ENCODE peak calls at places on chromosomes 6 and 20, in five cellular contexts. A, Z, Y, J and M are unnamed samples.

GRCh38 chr20:49579195-49579594 is 11.3 kb upstream of the PTGIS start:
- DNase-seq in Y (no peak), Z (no peak), J (no peak), A (no peak), M (no peak)

GRCh38 chr6:473759-474453 is 82.4 kb downstream of the IRF4 start:
- DNase-seq in J (no peak), Z (no peak), A (no peak), Y (no peak), M (no peak)

GRCh38 chr6:113147544-113147943 is 709.6 kb upstream of the MARCKS start:
- DNase-seq in A (no peak), J (no peak), Z (no peak), Y (no peak), M (no peak)

GRCh38 chr20:62356948-62357667 is 10.0 kb downstream of the LAMA5 start:
- DNase-seq in A (no peak), Y (no peak), Z (no peak), J (peak), M (no peak)

GRCh38 chr20:40816039-40816352 is 127.0 kb upstream of the MAFB start:
- DNase-seq in J (no peak), Y (no peak), A (no peak), Z (no peak), M (no peak)

GRCh38 chr6:44430322-44430721 is 42.8 kb downstream of the CDC5L start:
- DNase-seq in J (no peak), Y (no peak), A (no peak), Z (no peak), M (no peak)

GRCh38 chr6:132887204-132887603 is 72.8 kb downstream of the RPS12 start:
- DNase-seq in J (no peak), A (no peak), Y (no peak), Z (no peak), M (no peak)

GRCh38 chr20:53914091-53914860 is 156.1 kb downstream of the BCAS1 start:
- DNase-seq in J (no peak), Z (no peak), Y (no peak), A (no peak), M (no peak)

GRCh38 chr6:35955071-35955470 is 34.2 kb upstream of the SRPK1 start:
- DNase-seq in J (no peak), Y (no peak), A (no peak), Z (no peak), M (no peak)

GRCh38 chr20:60238992-60239655 is 280.9 kb downstream of the CDH26 start:
- DNase-seq in Y (no peak), Z (no peak), J (no peak), A (no peak), M (no peak)
- TF ChIP-seq SRF in Y (no peak), Z (no peak), J (no peak), A (no peak), M (no peak)

DNA sequence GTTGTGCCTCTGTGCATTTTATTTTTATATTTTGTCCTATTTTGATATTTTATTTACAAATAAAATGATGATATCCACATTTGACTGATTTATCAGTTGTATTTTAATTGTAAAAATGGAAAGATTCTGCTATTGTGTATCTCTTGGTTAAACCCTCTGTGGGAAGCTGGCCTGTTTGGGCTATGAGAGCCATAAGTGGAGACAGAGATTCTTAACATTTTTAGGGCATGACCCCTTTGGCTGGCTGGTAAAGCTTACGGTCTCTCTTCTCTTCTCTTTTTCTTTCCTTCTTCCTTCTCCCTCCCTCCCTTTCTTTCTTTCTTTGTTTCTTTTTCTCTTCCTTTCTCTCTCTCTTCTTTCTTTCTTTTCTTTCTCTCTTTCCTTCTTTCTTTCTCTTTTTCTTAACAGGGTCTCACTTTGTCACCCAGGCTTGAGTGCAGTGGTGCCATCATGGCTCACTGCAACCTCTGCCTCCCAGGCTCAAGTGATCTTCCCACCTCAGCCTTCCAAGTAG is 172.3 kb upstream of the CDYL start:
- DNase-seq in J (no peak), Y (no peak), A (no peak), Z (no peak), M (no peak)
- TF ChIP-seq SRF in J (no peak), Y (no peak), A (no peak), Z (no peak), M (no peak)

GRCh38 chr6:156438519-156438918 is 338.7 kb upstream of the ARID1B start:
- DNase-seq in Z (no peak), A (no peak), Y (no peak), J (no peak), M (no peak)
- TF ChIP-seq SRF in Z (no peak), A (no peak), Y (no peak), J (no peak), M (no peak)

DNA sequence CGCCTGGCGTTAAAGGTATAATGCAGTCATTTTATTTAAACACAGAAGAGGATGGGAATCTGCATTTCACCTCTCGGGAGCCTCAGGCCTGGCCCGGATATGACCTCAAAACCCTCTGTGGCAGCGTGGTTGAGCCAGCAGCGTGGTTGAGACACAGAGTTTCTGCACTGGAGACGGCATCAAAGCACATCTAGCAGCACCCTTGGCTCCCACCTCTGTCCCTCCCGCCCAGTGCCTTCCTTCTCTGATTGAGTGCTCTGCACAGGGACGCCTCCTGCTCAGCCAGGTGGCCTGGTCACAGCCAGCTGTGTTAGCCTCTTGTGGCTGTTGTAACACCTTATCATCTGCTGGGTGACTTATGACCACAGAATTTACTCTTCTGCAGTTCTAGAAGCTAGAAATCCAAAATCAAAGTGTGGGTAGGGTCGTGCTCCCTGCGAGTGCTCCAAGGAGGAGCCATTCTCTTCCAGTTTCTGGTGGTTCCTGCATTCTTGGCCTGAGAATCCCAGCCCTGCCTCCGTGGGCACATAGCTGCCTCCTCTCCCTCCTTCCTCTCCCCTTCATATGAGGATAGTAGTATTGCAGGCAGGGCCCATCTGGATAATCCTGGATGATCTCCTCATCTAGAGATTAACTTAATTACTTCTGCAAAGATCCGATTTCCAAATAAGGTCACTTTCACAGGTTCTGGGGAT is 156.7 kb downstream of the SYCP2 start:
- DNase-seq in J (no peak), A (no peak), Z (no peak), Y (no peak), M (no peak)
- TF ChIP-seq SRF in J (no peak), A (no peak), Z (no peak), Y (no peak), M (no peak)

DNA sequence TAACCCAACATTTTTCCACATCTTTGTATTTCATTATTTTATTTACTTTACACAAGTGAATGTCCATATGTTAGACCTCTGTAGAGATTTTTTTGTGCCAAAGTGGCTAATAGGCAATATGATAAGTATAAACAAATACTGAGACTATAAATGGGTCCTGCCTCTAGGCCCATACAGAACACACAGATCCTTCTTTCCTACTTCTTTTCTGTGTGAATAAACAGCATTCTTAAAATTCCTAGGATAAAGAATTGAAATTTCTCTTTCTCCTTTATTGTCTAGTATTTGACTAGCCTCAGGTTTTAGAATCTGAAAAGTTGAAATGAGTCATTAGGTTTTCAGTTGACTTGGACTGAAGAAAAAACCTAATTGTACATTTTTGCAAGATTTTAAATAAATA is 46.3 kb upstream of the HS3ST5 start:
- DNase-seq in A (no peak), J (no peak), Y (no peak), Z (no peak), M (no peak)
- TF ChIP-seq SRF in A (no peak), J (no peak), Y (no peak), Z (no peak), M (no peak)

GRCh38 chr6:69985180-69985579 is 118.8 kb downstream of the COL19A1 start:
- DNase-seq in Y (no peak), A (no peak), J (no peak), Z (no peak), M (no peak)
- TF ChIP-seq SRF in Y (no peak), A (no peak), J (no peak), Z (no peak), M (no peak)

GRCh38 chr6:76682842-76683241 is 610.4 kb upstream of the IMPG1 start:
- DNase-seq in A (peak), J (no peak), Z (no peak), Y (no peak), M (peak)

GRCh38 chr6:76681781-76682180 is 609.3 kb upstream of the IMPG1 start:
- DNase-seq in Z (no peak), J (no peak), A (no peak), Y (no peak), M (no peak)

GRCh38 chr6:76683985-76684384 is 611.5 kb upstream of the IMPG1 start:
- DNase-seq in J (no peak), A (no peak), Y (no peak), Z (no peak), M (no peak)

DNA sequence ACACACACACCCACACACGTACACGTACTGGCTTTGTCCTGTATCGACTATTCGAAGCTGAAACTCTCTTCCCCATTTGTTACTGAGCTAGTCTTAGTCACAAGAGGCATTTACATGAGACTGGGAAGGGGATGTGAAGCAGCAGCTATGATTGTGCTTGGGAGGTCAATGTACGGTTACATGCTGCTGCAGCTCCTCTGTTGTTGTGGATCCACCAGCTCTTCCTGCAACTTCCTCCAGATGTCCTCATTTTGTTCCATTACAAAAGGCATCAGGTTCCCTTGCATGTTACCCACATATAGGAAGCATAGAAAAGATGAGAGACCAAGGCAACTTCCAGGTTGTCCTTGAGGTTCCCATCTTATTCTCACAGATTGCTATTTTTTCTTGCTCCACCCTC is 612.4 kb upstream of the IMPG1 start:
- DNase-seq in J (no peak), A (peak), Z (no peak), Y (peak), M (no peak)
- TF ChIP-seq SRF in J (no peak), A (no peak), Z (no peak), Y (no peak), M (no peak)

DNA sequence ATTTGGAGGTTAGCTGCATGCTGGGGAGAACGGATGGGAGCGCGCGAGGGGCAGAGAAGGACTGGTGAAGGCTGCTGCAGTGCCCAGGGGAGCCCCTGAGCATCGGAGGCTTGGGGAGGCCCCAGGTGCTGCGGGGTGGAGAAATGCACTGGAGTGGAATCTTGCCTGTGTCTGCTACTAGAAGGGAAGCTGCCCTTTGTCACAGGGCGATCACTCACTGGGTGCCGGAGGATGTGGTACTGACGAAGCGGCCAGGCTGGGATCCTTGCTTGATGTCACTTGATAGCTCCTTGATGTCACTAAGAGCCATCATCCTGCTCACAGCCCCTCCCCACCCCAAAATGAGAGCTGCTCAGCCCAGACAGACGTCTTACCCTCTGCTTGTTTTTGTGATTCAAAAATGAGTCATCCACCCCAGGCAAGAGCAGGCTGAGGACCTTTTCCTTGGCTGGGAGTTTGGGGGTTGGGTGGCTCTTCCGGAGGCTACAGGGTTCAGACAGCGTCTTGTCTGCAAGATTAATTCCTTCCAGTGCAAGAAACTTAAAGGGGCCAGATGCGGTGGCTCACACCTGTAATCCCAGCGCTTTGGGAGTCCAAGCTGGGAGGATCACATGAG is 62.6 kb upstream of the PMEPA1 start:
- DNase-seq in A (no peak), Y (peak), Z (no peak), J (peak), M (no peak)
- TF ChIP-seq SRF in A (no peak), Y (no peak), Z (no peak), J (no peak), M (no peak)